ENCODE peak calls at places on chromosomes 6 and 20, in four cellular contexts. Z is cardiac muscle cell, Y is fibroblast of lung, P is stomach. I is an unnamed sample.

GRCh38 chr6:37005827-37006514 is 516 bp downstream of the FGD2 start:
- DNase-seq in P (no peak), Y (no peak), Z (no peak), I (no peak)

GRCh38 chr6:6818078-6818639 is 229.6 kb downstream of the LY86 start:
- DNase-seq in P (no peak), Z (no peak), Y (no peak), I (no peak)

GRCh38 chr6:116087437-116088027 is 13.1 kb upstream of the NT5DC1 start:
- DNase-seq in P (no peak), Z (no peak), Y (peak; percentile 39), I (peak; percentile 71)

GRCh38 chr6:113359155-113360140 is 497.7 kb upstream of the MARCKS start:
- DNase-seq in P (peak; percentile 42), Z (peak; percentile 43), Y (no peak), I (no peak)

GRCh38 chr6:36788768-36789167 is 50.5 kb downstream of the CPNE5 start:
- DNase-seq in P (no peak), Y (peak; percentile 10), Z (no peak), I (no peak)

GRCh38 chr6:30981942-30982772 is 1.4 kb upstream of the MUC21 start:
- DNase-seq in Y (peak; percentile 78), P (peak; percentile 52), Z (peak; percentile 68), I (no peak)

GRCh38 chr6:24476631-24477030 is 12.7 kb downstream of the GPLD1 start:
- DNase-seq in Z (no peak), Y (no peak), P (no peak), I (no peak)

GRCh38 chr20:53495357-53495756 is 98.3 kb downstream of the ZNF217 start:
- DNase-seq in P (no peak), Z (no peak), Y (no peak), I (no peak)

GRCh38 chr20:34190679-34191090 is 50.5 kb upstream of the ASIP start:
- DNase-seq in Z (peak; percentile 87), Y (peak; percentile 88), P (peak; percentile 68), I (peak; percentile 57)

GRCh38 chr6:10402648-10403311 is 12.1 kb downstream of the TFAP2A start:
- DNase-seq in Y (no peak), Z (no peak), P (no peak), I (no peak)
- H3K27ac ChIP-seq in Y (no peak overlapping the region), Z (no peak overlapping the region), P (no peak overlapping the region), I (no peak overlapping the region)

GRCh38 chr6:87869064-87869685 is 167.1 kb upstream of the AKIRIN2 start:
- DNase-seq in Y (no peak), P (no peak), Z (no peak), I (no peak)

GRCh38 chr6:87875781-87876180 is 171.9 kb upstream of the SPACA1 start:
- DNase-seq in P (no peak), Z (no peak), Y (no peak), I (no peak)

GRCh38 chr6:87873556-87873955 is 171.5 kb upstream of the AKIRIN2 start:
- DNase-seq in P (no peak), Y (no peak), Z (no peak), I (no peak)

DNA sequence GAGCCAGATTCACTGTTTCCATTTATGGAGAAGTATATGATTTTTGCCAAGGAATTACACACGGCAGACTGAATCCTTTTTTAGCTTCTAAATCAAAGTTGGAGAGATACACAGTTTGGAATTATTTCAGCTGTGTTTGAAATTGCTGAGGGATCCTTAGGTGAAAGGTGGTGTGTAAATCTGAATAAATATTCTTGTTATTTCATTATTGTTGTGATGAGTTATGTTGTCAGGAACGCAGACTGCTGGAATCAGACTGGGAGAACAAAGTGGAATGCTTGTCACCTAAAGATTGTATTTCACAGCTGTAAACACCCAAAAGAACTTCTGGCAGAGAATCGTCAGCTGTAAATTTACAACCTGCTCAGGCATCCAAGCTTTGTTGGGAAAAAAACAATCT is 168.6 kb upstream of the AKIRIN2 start:
- DNase-seq in P (no peak), Y (no peak), Z (no peak), I (no peak)
- H3K27ac ChIP-seq in P (no peak overlapping the region), Y (no peak overlapping the region), Z (no peak overlapping the region), I (no peak overlapping the region)

DNA sequence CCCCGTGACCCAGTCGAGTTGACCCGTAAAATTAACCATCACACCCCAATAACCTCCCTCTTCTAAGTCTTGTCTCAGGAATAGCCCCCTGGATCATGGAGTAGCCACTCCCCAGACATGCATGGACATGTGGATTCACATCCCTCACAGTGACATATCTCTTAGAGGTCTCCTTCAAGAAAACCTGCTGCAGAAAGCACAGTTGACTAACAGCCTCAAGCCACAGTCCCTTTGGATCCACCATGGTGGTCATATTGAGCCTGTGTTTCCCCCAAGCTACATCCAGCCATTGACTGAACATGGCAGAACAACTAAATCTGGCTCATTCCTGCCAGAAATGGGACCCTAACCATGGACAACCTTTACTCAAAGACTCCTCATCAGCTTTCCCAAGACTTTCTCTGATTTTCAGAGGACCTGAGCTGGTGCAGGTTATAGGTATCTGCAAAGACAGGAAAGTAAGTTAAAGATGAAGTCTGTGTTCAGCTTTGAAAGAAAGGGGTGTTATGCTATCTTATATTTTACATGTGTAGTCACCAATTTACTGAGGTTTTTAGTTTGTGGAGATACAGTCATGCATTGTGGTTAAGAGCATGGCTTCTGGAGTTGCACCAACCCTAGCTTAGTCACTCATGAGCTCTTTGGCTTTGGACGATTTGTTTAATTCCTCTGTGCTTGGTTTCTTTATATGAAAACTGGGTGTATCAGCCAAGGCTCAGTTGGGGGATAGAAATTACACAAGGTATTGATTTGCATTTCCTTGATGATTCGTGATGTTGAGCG is 219.1 kb downstream of the MYLK4 start:
- DNase-seq in Y (peak; percentile 97), P (no peak), Z (no peak), I (no peak)
- H3K27ac ChIP-seq in Y (no peak overlapping the region), P (no peak overlapping the region), Z (no peak overlapping the region), I (no peak overlapping the region)

DNA sequence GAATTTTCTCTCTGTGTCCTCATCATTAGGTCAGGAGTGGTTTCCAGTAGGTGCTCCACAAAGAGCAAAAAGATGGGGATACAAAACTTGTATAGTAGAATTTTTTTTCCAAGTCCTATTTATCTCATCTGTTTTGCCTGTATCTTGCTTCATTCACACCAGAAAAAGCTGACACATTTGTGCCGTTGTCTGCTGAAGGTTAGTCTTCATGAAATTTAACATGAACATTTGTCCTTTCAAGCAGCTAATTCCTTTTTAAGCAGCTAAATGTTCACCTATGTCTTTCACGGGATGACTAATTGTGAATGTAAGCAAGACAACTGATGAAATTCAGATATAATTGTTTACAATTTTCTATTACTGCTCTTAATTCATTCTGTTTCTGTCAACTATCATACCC is 83.8 kb downstream of the ATXN1 start:
- DNase-seq in P (no peak), Y (no peak), Z (no peak), I (no peak)
- H3K27ac ChIP-seq in P (peak overlapping the region; percentile 16), Y (peak overlapping the region; percentile 10), Z (no peak overlapping the region), I (no peak overlapping the region)

DNA sequence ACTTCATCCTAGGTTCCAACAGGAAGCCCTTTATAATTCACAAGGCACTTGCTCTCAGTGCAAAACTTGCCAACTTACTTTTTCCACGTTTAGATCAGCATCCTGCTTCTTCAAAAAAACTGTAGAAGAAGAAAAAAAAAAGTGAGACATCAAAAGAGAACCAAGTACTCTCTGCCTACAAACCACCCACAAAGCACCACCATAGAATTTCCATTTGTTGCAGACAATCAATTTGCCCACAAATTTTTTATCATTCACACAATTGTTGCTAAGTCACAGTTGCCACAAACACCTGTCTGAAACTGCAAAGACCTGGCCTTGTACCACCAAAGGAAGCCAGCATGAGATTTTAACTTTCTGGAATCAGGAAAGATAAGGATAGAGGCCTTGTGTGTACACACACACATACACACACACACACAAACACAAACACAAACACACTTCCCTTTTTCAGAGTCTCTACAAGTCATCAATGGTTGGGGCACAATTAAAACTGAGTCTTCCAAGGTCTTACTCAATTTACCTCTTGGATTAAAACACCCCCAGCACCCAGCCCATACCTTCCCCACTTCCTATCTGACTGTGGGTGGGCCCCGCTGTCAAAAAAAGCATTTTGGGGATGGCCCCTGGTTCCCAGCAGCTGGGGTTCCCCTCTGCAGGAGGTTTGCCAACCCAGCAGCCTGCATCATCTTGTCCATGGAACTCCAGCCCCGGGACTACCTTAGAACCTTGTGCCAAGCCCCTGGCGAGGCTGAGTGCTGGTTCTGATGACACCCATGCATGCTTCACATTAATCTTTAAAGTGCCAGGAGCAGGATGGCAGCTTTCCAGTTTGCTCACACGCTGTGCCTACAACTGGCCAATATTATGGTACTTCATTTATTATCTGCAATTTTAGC is 26.5 kb downstream of the FYN start:
- DNase-seq in Y (no peak), Z (no peak), P (no peak), I (no peak)
- H3K27ac ChIP-seq in Y (no peak overlapping the region), Z (no peak overlapping the region), P (no peak overlapping the region), I (no peak overlapping the region)

DNA sequence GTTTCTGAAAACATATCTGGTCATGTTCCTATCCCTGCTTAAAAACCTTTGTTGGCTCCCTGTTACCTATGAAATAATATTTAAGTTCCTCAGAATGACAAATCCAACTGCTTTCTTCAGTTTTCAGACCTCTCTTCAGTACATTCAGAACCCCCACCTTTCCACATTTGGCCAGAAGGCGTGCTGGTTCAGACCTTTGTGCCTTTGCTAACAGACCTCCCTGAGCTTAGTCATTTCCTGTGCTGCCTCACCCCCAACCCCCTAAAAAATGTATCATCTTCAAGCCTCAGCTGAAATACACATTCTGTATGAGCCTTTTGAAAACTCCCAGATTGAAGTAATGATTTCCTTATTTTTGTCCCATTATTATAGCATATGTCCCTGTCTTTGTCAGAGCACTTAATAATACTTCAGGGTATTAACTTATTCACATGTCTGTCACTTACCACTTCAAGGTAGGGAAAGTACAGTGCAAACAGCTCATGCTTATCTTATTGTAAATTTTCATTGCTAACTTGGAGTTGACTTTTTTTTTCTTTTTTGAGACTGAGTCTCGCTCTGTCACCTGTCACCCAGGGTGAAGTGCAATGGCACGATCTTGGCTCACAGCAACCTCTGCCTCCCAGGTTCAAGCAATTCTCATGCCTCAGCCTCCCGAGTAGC is 19.7 kb downstream of the FAM217A start:
- DNase-seq in Z (no peak), P (no peak), Y (peak; percentile 84), I (no peak)
- H3K27ac ChIP-seq in Z (no peak overlapping the region), P (no peak overlapping the region), Y (peak overlapping the region; percentile 81), I (no peak overlapping the region)

DNA sequence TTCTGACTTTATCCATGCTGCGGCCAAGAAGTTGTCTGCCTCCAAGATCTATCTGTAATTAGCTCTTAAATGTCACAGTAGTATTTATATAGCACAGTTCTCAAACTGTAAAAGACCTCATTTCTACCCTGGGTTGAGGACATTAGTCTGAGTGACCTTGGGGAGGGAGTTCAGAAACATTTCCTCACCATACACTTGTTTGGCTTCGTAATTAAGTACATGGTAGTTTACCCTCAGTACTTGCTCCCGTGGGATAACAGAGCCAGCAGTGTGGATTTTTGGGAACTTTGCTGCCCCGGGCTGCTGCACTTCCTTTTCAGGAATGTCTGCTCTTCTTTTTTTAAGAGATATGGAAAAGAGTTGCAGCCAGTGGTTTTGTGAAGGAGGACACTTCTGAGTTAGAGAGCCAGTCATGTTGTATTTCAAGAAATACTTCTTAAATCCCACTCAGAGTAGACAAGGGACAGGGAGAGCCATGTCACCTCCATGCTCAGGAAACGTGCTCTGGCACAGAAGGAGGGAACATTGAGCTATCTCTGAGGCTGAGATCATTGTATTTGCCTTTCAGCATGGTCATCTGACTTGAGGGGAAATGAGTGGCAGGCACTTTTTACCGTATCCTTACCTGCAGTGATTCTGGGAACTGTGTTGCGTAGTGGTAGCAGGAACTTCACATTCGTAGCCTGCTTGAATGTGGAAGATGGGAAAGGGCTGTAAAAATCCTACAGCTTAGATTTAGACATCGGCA is 33.6 kb downstream of the RPRD1B start:
- DNase-seq in Y (no peak), P (no peak), Z (no peak), I (no peak)
- H3K27ac ChIP-seq in Y (no peak overlapping the region), P (peak overlapping the region; percentile 61), Z (peak overlapping the region; percentile 86), I (no peak overlapping the region)